ENCODE peak calls at places on chromosomes 13 and 19, in seven cellular contexts. F is HepG2, M is H1, O is Panc1, L is SK-N-SH, W is HCT116, X is K562. G is an unnamed sample.

GRCh38 chr19:43465468-43466120 is at the start of gene LYPD3:
- DNase-seq in O (no peak), M (no peak), W (peak; percentile 71), X (no peak), L (no peak), F (no peak), G (no peak)

GRCh38 chr19:8576273-8576993 is 809 bp downstream of the MYO1F start:
- DNase-seq in O (no peak), F (no peak), W (no peak), L (no peak), M (no peak), X (no peak), G (no peak)

GRCh38 chr19:37654118-37654517 is 1.1 kb downstream of the ZFP30 start:
- DNase-seq in W (no peak), L (peak; percentile 40), X (peak; percentile 11), F (no peak), M (no peak), O (peak; percentile 12), G (no peak)

GRCh38 chr13:114185182-114185971 is 6.3 kb downstream of the CFAP97D2 start:
- DNase-seq in M (no peak), O (no peak), X (no peak), W (no peak), L (no peak), F (no peak), G (no peak)

GRCh38 chr13:37868691-37869505 is 674 bp downstream of the TRPC4 start:
- DNase-seq in X (no peak), O (no peak), W (no peak), L (no peak), M (no peak), F (no peak), G (no peak)

GRCh38 chr19:39390460-39390758 is 497 bp downstream of the PAF1 start:
- DNase-seq in F (no peak), O (no peak), X (no peak), W (peak; percentile 84), L (no peak), M (no peak), G (no peak)

GRCh38 chr13:66399873-66400272 is 830.3 kb downstream of the PCDH9 start:
- DNase-seq in M (no peak), O (no peak), W (no peak), F (no peak), L (no peak), X (no peak), G (no peak)

GRCh38 chr19:7196721-7197168 is 97.5 kb downstream of the INSR start:
- DNase-seq in W (no peak), O (no peak), F (no peak), L (no peak), M (no peak), X (no peak), G (no peak)

GRCh38 chr13:92390217-92390616 is 836.4 kb upstream of the GPC6 start:
- DNase-seq in F (no peak), M (no peak), W (no peak), X (no peak), L (no peak), O (no peak), G (no peak)

GRCh38 chr19:14410054-14410774 is 8.9 kb downstream of the DDX39A start:
- DNase-seq in W (no peak), M (no peak), F (no peak), L (no peak), O (no peak), X (no peak), G (no peak)

GRCh38 chr13:80473695-80474094 is 132.8 kb upstream of the SPRY2 start:
- DNase-seq in L (no peak), M (no peak), X (no peak), O (peak; percentile 71), W (no peak), F (peak; percentile 28), G (no peak)

GRCh38 chr13:110479648-110480047 is 81.9 kb downstream of the RAB20 start:
- DNase-seq in F (no peak), O (no peak), M (no peak), L (no peak), W (no peak), X (no peak), G (no peak)

GRCh38 chr19:1173845-1174809 is at the start of gene SBNO2:
- DNase-seq in L (peak; percentile 100), F (peak; percentile 69), W (peak; percentile 72), X (peak; percentile 99), O (no peak), M (peak; percentile 70), G (no peak)

GRCh38 chr19:55487884-55488687 is at the start of gene SSC5D:
- DNase-seq in M (no peak), O (no peak), W (no peak), L (peak; percentile 78), X (peak; percentile 70), F (no peak), G (no peak)

GRCh38 chr19:49413348-49413747 is 9.9 kb downstream of the PTH2 start:
- DNase-seq in W (no peak), O (no peak), F (no peak), M (no peak), X (no peak), L (peak; percentile 74), G (no peak)

GRCh38 chr13:23354520-23354919 is 79.0 kb downstream of the SACS start:
- DNase-seq in W (no peak), F (no peak), L (no peak), M (no peak), X (no peak), O (no peak), G (no peak)

GRCh38 chr19:35995655-35995993 is 636 bp downstream of the SDHAF1 start:
- DNase-seq in W (no peak), L (peak; percentile 67), M (no peak), O (no peak), F (peak; percentile 27), X (peak; percentile 80), G (no peak)

GRCh38 chr13:112783135-112783945 is 93.5 kb downstream of the ATP11A start:
- DNase-seq in X (no peak), M (no peak), F (no peak), L (peak; percentile 17), W (no peak), O (no peak), G (no peak)

GRCh38 chr13:24982333-24982999 is 113.5 kb upstream of the PABPC3 start:
- DNase-seq in L (no peak), M (no peak), O (no peak), F (no peak), X (no peak), W (no peak), G (no peak)

GRCh38 chr13:40792284-40793051 is 3.1 kb downstream of the SLC25A15 start:
- DNase-seq in O (no peak), W (no peak), M (no peak), F (no peak), L (no peak), X (no peak), G (no peak)

GRCh38 chr13:75445717-75446529 is 36.0 kb downstream of the TBC1D4 start:
- DNase-seq in X (no peak), M (no peak), O (no peak), F (no peak), L (no peak), W (no peak), G (no peak)

GRCh38 chr13:49444517-49445395 is 682 bp downstream of the SETDB2 start:
- DNase-seq in W (no peak), M (no peak), F (peak; percentile 31), L (peak; percentile 8), O (peak; percentile 48), X (peak; percentile 10), G (peak; percentile 46)

GRCh38 chr19:1975081-1975480 is 34.1 kb downstream of the CSNK1G2 start:
- DNase-seq in W (no peak), O (no peak), X (no peak), M (no peak), L (no peak), F (no peak), G (no peak)

DNA sequence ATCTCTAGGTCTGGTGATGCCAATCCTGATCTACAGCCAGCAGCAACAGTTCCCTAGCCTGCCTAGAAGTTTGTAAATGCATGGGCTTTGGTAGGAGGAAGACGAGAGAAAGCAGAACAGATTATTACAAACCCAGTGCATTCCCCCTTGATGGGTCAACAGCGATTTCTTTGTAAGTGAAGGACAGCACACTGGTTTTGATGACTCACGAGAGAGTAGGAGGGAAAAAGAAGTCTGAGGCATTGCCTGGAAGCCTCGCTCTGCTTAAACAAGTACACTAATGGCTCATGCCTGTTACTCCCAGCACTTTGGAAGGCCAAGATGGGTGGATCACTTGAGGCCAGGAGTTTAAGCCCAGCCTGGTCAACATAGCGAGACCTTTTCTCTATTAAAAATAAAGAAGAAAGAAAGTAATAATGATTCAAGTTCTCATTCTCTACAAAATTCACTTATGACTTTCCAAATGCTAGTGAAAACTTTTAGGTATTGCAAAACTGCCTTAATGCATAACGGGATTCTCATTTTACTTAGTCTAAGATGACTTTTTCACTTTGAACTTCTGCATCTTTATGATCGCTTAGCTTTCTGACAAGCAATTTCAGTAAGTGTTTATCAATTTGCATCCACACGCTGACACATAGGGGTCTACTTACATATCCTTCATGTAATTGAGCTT is 47.7 kb upstream of the USPL1 start:
- DNase-seq in L (no peak), M (peak; percentile 36), X (peak; percentile 7), W (peak; percentile 66), F (peak; percentile 52), O (no peak), G (no peak)
- TF ChIP-seq SIN3A in L (peak; percentile 44), M (no peak), X (no peak), W (no peak), F (no peak), O (no peak), G (no peak)

GRCh38 chr13:99199541-99200432 is 867 bp upstream of the UBAC2 start:
- DNase-seq in M (no peak), L (no peak), X (no peak), F (no peak), O (no peak), W (no peak), G (no peak)
- TF ChIP-seq SIN3A in M (no peak), L (no peak), X (no peak), F (no peak), O (no peak), W (no peak), G (no peak)

GRCh38 chr13:83498486-83499190 is 383.6 kb downstream of the SLITRK1 start:
- DNase-seq in M (no peak), F (no peak), O (no peak), X (no peak), W (no peak), L (no peak), G (no peak)
- TF ChIP-seq SIN3A in M (no peak), F (no peak), O (no peak), X (no peak), W (no peak), L (no peak), G (no peak)

DNA sequence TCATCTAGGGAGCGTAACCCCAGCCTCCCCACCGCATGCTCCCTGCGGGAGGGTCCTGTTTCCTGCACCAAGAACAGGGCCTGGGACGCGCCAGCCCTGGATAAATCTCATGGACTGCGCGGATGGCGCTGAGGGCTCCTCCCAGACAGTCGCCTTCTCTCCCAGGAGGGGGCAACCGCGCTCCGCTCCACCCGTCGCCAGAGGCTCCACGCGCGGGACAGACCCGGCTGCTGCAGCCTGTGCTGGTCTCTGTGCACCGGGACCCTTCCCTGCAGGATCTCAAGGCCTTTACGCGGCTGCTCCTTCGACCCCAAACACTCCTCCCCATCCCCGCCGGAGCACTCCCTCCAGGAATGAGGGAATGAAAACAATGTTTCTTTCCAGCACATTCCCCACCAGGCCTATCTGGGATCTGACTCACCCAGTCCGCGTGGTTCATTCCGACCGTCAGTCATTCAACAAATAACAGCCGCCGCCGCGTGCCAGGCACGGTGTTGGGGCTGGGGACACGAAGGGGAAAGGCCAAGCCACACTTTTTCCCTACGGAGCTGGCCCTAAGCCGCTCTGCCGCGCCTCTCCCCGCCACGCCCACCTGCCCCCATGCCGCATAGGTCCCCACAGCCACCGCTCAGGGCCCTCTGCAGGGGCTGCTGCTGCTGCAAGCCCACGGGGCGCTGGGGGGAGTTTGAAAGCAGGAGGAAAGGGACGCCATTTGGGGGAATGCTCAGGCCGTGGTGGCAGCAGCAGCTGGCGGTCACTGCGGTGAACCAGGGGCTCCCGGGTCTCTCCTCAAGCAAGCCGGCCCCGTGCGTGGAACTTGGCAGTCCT is 6.0 kb downstream of the PNMA8B start:
- DNase-seq in W (no peak), O (no peak), X (peak; percentile 51), L (peak; percentile 37), M (no peak), F (no peak), G (no peak)
- TF ChIP-seq SIN3A in W (no peak), O (no peak), X (no peak), L (no peak), M (no peak), F (no peak), G (no peak)

G was measured in GM12878.